ENCODE peak calls at places on chromosomes 13 and 19, in seven cellular contexts. Z is H9, M is neuronal stem cell, C is mesenchymal stem cell, T is mesendoderm, B is H1, Y is trophoblast cell. I is an unnamed sample. For H3K4me1, the result is how much of the 10 kb centered on the place peaks cover.

GRCh38 chr13:59318320-59318930 is 845.3 kb downstream of the DIAPH3 start:
- DNase-seq in Z (peak), M (peak), C (peak), T (peak), B (peak), Y (peak), I (peak)

GRCh38 chr19:58304748-58305064 is 471 bp upstream of the ERVK3-1 start:
- DNase-seq in Z (no peak), M (no peak), C (no peak), T (no peak), B (no peak), Y (no peak), I (no peak)

GRCh38 chr19:11446652-11447301 is 11.3 kb downstream of the PRKCSH start:
- DNase-seq in Z (peak), M (no peak), C (peak), T (peak), B (no peak), Y (no peak), I (no peak)

GRCh38 chr13:84487681-84488080 is 605.4 kb upstream of the SLITRK1 start:
- DNase-seq in Z (no peak), M (no peak), C (no peak), T (no peak), B (no peak), Y (no peak), I (no peak)

GRCh38 chr19:42850981-42851717 is 28.4 kb downstream of the PSG1 start:
- DNase-seq in Z (no peak), M (no peak), C (peak), T (no peak), B (no peak), Y (peak), I (peak)

GRCh38 chr19:47228168-47228936 is 2.6 kb downstream of the BBC3 start:
- DNase-seq in Z (peak), M (no peak), C (peak), T (peak), B (no peak), Y (no peak), I (peak)

GRCh38 chr13:69292789-69293425 is 814.7 kb upstream of the ATXN8OS start:
- DNase-seq in Z (no peak), M (no peak), C (no peak), T (no peak), B (no peak), Y (no peak), I (no peak)

GRCh38 chr13:70310720-70311119 is 202.5 kb upstream of the KLHL1 start:
- DNase-seq in Z (no peak), M (peak), C (peak), T (peak), B (no peak), Y (peak), I (no peak)

GRCh38 chr13:94444826-94445225 is 34.7 kb downstream of the DCT start:
- DNase-seq in Z (no peak), M (no peak), C (no peak), T (no peak), B (no peak), Y (no peak), I (no peak)

GRCh38 chr13:113670541-113670940 is 3.5 kb downstream of the GRK1 start:
- DNase-seq in Z (no peak), M (no peak), C (no peak), T (no peak), B (no peak), Y (no peak), I (no peak)

DNA sequence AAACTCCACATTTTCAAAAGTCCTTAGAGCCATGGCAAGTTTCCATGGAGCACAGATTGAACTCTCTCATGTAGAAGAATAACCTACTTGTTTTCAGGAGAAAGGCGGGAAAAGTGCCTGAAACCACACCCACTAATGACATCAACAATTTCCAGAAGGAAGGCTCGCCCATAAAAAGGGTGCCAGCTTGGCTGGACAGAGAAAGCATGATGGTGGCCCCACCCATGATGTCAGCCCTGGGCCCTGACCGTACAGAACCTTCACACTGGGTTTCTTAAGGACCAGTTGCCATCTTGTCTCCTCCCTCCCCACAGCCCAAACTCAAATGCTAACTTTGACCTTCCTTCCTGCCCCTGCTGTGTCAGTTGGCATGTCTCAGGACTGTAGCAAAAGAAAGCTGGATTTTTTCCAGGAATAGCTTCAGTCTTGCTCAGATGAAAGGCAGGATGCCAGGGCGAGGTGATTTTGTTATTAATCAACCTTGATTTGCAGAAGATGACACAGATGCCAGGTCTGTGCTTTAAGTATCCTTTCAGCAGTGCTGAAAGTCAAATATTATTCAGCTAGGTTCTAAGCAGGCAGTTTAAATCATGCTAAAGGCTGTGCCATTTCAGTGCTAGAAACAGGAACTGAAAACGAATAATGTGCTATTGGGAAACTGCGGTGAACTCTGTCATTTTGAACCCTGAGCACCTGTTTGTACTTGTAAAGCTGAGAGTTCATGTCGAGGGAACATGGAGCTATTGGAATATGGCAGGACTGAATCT is 89.5 kb upstream of the RFC3 start:
- DNase-seq in Z (no peak), M (no peak), C (no peak), T (no peak), B (no peak), Y (no peak), I (no peak)
- H3K27ac ChIP-seq in Z (no peak), M (no peak), C (no peak), T (no peak), B (no peak), Y (no peak), I (no peak)

GRCh38 chr19:54691582-54692293 is 29.0 kb downstream of the LILRB4 start:
- DNase-seq in Z (no peak), M (no peak), C (no peak), T (no peak), B (no peak), Y (no peak), I (no peak)
- H4K8ac ChIP-seq in Z (no peak), M (no peak), C (no peak), T (no peak), B (no peak), Y (no peak), I (no peak)

DNA sequence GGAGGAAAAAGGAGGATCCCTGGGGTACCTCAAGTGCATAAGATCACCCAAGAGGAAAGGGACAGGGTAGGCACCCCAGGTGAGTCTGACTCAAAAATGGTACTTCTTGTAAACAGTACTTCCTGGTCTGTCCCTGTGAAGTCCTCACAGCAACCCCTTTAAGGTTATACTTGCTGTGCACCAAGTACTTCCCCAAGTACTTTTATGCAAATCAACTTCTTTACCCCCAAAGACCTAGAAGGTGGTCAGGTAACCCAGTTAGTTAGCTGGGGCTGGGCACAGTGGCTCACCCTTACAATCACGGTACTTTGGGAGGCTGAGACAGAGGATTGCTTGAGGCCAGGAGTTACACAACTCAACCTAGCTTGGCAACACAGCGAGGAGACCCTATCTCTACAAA is 2.5 kb downstream of the CALR start:
- DNase-seq in Z (no peak), M (no peak), C (no peak), T (no peak), B (no peak), Y (no peak), I (no peak)
- H3K4me1 ChIP-seq in Z (under half), M (under half), C (under half), T (under half), B (under half), Y (under half), I (under half)

GRCh38 chr19:9645466-9645865 is 24.4 kb upstream of the ZNF561 start:
- DNase-seq in Z (no peak), M (no peak), C (no peak), T (peak), B (no peak), Y (no peak), I (no peak)

GRCh38 chr19:9641810-9642209 is 20.8 kb upstream of the ZNF561 start:
- DNase-seq in Z (no peak), M (no peak), C (no peak), T (no peak), B (no peak), Y (no peak), I (no peak)

GRCh38 chr19:9644472-9644871 is 23.4 kb upstream of the ZNF561 start:
- DNase-seq in Z (no peak), M (no peak), C (no peak), T (no peak), B (no peak), Y (no peak), I (no peak)

GRCh38 chr19:9636018-9636417 is 15.0 kb upstream of the ZNF561 start:
- DNase-seq in Z (no peak), M (no peak), C (no peak), T (no peak), B (no peak), Y (no peak), I (no peak)

GRCh38 chr19:9640956-9641355 is 19.9 kb upstream of the ZNF561 start:
- DNase-seq in Z (no peak), M (no peak), C (no peak), T (no peak), B (no peak), Y (no peak), I (no peak)
- H3K27ac ChIP-seq in Z (no peak), M (no peak), C (no peak), T (no peak), B (no peak), Y (no peak), I (no peak)

GRCh38 chr13:22325761-22326160 is 654.9 kb downstream of the FGF9 start:
- DNase-seq in Z (peak), M (no peak), C (no peak), T (peak), B (peak), Y (no peak), I (no peak)
- H4K8ac ChIP-seq in Z (no peak), M (no peak), C (no peak), T (no peak), B (no peak), Y (no peak), I (no peak)